ENCODE peak calls at places on chromosomes 6 and 20, in four cellular contexts. N, J, K and W are unnamed samples.

GRCh38 chr20:6786548-6786947 is 19.1 kb downstream of the BMP2 start:
- DNase-seq in K (no peak), J (no peak), N (no peak), W (no peak)

GRCh38 chr6:155174576-155175174 is 89.1 kb upstream of the CLDN20 start:
- DNase-seq in J (peak), K (peak), N (peak), W (no peak)

GRCh38 chr20:51687071-51687470 is 81.1 kb downstream of the ATP9A start:
- DNase-seq in K (no peak), J (no peak), N (no peak), W (peak)

GRCh38 chr6:15961630-15962448 is 167.0 kb upstream of the MYLIP start:
- DNase-seq in J (no peak), K (no peak), N (no peak), W (no peak)

GRCh38 chr20:47300071-47300470 is 56.4 kb downstream of the ZMYND8 start:
- DNase-seq in N (no peak), K (no peak), J (no peak), W (no peak)

GRCh38 chr6:11491998-11492397 is 45.6 kb upstream of the TMEM170B start:
- DNase-seq in J (no peak), K (no peak), N (no peak), W (peak)

GRCh38 chr20:20897922-20898321 is 185.5 kb upstream of the RALGAPA2 start:
- DNase-seq in J (no peak), K (no peak), N (no peak), W (no peak)

GRCh38 chr20:63134201-63134612 is 81.7 kb downstream of the YTHDF1 start:
- DNase-seq in K (no peak), J (no peak), N (no peak), W (peak)

GRCh38 chr20:49534314-49534713 is 33.6 kb downstream of the PTGIS start:
- DNase-seq in J (no peak), N (peak), K (peak), W (no peak)

GRCh38 chr6:104540743-104541142 is 319.0 kb downstream of the HACE1 start:
- DNase-seq in J (no peak), N (no peak), K (no peak), W (no peak)

GRCh38 chr6:166720859-166721258 is 93.8 kb upstream of the RPS6KA2 start:
- DNase-seq in J (no peak), K (no peak), N (no peak), W (no peak)

GRCh38 chr6:118456982-118457381 is 91.1 kb upstream of the PLN start:
- DNase-seq in N (no peak), J (no peak), K (no peak), W (no peak)

GRCh38 chr20:45111799-45112471 is 3.0 kb downstream of the WFDC5 start:
- DNase-seq in J (no peak), N (no peak), K (no peak), W (no peak)

GRCh38 chr6:88072462-88072861 is 24.8 kb downstream of the SPACA1 start:
- DNase-seq in J (no peak), K (no peak), N (no peak), W (no peak)

GRCh38 chr20:50313827-50314226 is 123.2 kb downstream of the CEBPB start:
- DNase-seq in N (no peak), J (no peak), K (no peak), W (no peak)

GRCh38 chr20:44282148-44282547 is 28.9 kb downstream of the FITM2 start:
- DNase-seq in J (no peak), N (no peak), K (no peak), W (no peak)

GRCh38 chr20:51622004-51622874 is 79.7 kb upstream of the NFATC2 start:
- DNase-seq in K (no peak), N (no peak), J (no peak), W (no peak)

GRCh38 chr20:11451793-11452291 is 465.9 kb upstream of the BTBD3 start:
- DNase-seq in J (no peak), K (no peak), N (no peak), W (no peak)

GRCh38 chr20:13338097-13338661 is 117.1 kb downstream of the ISM1 start:
- DNase-seq in J (no peak), K (no peak), N (no peak), W (no peak)

GRCh38 chr6:150195996-150196417 is 53.2 kb downstream of the PPP1R14C start:
- DNase-seq in N (no peak), J (no peak), K (no peak), W (no peak)

GRCh38 chr6:51855310-51856082 is 231.9 kb downstream of the PKHD1 start:
- DNase-seq in J (peak), N (no peak), K (no peak), W (no peak)

GRCh38 chr6:496649-497048 is 105.1 kb downstream of the IRF4 start:
- DNase-seq in K (no peak), J (no peak), N (no peak), W (no peak)

GRCh38 chr20:60299951-60300350 is 341.7 kb downstream of the CDH26 start:
- DNase-seq in J (no peak), N (no peak), K (no peak), W (no peak)

GRCh38 chr6:83867527-83868161 is 8.2 kb downstream of the CYB5R4 start:
- DNase-seq in J (peak), N (no peak), K (no peak), W (peak)

GRCh38 chr20:709421-709820 is 33.8 kb upstream of the SCRT2 start:
- DNase-seq in N (no peak), K (peak), J (no peak), W (no peak)

GRCh38 chr20:13325796-13326340 is 104.8 kb downstream of the ISM1 start:
- DNase-seq in N (no peak), J (no peak), K (no peak), W (no peak)

GRCh38 chr6:25660512-25660911 is 8.5 kb downstream of the SCGN start:
- DNase-seq in N (no peak), J (no peak), K (no peak), W (no peak)

GRCh38 chr20:11207749-11208502 is 534.1 kb upstream of the JAG1 start:
- DNase-seq in N (no peak), J (peak), K (no peak), W (no peak)

GRCh38 chr6:85459224-85459901 is 9.5 kb downstream of the NT5E start:
- DNase-seq in K (no peak), J (no peak), N (no peak), W (no peak)

GRCh38 chr6:98980814-98981213 is 33.1 kb upstream of the FBXL4 start:
- DNase-seq in K (no peak), J (no peak), N (no peak), W (no peak)

GRCh38 chr6:73652637-73653570 is 888 bp downstream of the SLC17A5 start:
- DNase-seq in K (peak), J (no peak), N (peak), W (peak)

GRCh38 chr6:142635130-142635529 is 309.8 kb downstream of the HIVEP2 start:
- DNase-seq in K (no peak), J (no peak), N (no peak), W (no peak)

DNA sequence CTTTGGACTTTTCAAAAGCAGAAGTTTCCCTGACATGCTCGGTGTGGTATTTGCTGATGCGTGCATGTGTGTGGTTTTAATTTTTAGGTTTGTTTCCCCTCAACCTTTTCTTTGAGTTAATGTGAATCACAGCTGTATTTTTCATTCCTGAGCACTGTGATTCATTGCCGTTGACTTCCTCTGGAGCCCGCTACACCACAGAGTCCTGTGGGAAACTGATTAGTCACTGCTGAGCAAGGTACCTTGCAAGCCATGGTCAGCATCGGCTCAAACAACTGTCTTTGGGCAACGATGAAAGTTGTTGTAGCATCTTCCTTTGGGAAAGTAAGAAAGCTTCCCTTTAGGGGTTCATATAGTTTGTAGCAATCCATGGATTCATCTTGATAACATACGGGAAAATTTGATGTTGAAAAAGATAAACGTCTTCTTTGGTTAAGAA is 57.5 kb downstream of the RIN2 start:
- DNase-seq in N (peak), J (peak), K (peak), W (peak)
- TF ChIP-seq CTCF in N (no peak), J (peak), K (no peak), W (no peak)

GRCh38 chr6:97052152-97052787 is 127.7 kb downstream of the KLHL32 start:
- DNase-seq in J (no peak), K (no peak), N (no peak), W (no peak)

GRCh38 chr6:97055743-97056142 is 131.2 kb downstream of the KLHL32 start:
- DNase-seq in N (no peak), K (no peak), J (no peak), W (no peak)

GRCh38 chr6:97048771-97049170 is 124.2 kb downstream of the KLHL32 start:
- DNase-seq in K (no peak), N (no peak), J (no peak), W (no peak)

GRCh38 chr6:97049254-97050004 is 124.9 kb downstream of the KLHL32 start:
- DNase-seq in K (no peak), J (no peak), N (no peak), W (no peak)

GRCh38 chr6:97053643-97054411 is 129.3 kb downstream of the KLHL32 start:
- DNase-seq in N (no peak), J (no peak), K (no peak), W (no peak)
- TF ChIP-seq CTCF in N (peak), J (peak), K (peak), W (peak)

DNA sequence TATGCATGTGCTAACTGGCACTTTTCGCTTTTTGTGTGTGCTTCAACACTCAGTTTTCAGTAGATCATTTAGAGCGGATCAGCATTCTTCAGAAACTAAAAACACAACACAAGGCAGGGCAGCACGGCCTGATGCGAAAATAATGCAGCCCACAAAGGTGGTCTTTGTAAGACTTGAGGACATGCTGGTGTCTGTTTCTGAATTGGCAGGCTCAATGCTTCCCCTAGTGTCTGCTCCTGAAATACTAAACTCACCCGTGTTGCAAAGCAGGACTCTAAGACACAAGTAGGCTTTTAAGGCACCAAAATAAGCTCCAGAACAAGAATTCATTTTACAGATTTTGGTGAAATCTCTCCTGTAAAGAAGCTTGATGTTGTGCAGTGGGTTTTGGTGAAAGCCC is 676.5 kb downstream of the TENT5A start:
- DNase-seq in N (no peak), J (no peak), K (no peak), W (no peak)
- TF ChIP-seq CTCF in N (no peak), J (peak), K (no peak), W (no peak)

DNA sequence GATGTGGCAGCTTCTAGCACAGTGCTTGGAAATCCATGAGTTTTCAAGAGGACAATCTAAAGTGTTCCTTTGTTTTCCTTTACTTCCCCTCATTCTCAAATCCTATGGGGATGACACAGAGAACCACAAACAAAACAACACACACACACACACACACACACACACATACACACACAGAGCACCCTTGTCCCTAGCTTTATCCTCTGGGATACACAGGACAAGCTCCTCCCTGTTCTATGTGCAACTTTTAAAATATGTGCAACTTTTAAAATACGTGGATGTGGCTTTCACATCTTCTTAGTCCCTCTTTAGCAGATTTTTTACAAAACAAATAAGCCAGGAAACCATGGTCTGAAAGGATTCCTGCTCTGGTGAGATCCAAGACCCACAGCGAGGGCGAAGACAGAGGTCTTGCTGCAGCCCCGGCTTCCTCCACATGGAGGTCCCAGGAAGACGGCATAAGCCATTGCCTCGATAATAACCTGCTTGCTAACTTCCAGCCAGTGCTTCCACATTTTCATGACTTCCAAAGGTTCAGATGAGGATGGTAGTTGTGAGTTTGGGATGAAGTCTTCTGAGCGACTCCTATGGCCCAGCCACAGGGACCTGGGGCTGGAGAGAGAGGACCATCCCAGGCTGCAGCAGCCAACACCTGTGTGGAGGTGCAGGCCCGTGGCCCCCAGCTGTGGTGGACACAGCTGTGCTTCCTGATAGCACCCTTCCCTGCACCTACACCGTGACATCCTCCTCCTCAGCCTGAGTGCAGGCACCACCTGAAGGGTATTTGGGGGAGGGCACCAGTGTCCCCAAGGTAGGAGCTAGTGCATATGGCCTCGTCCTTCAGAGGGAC is 62.8 kb upstream of the CD93 start:
- DNase-seq in J (no peak), N (no peak), K (no peak), W (no peak)
- TF ChIP-seq CTCF in J (no peak), N (no peak), K (no peak), W (no peak)

GRCh38 chr6:139119553-139119952 is 15.3 kb upstream of the HECA start:
- DNase-seq in N (no peak), J (no peak), K (no peak), W (no peak)

GRCh38 chr6:139129284-139129683 is 5.6 kb upstream of the HECA start:
- DNase-seq in N (no peak), K (no peak), J (no peak), W (no peak)

GRCh38 chr6:139126255-139126654 is 8.6 kb upstream of the HECA start:
- DNase-seq in N (no peak), K (no peak), J (no peak), W (no peak)

DNA sequence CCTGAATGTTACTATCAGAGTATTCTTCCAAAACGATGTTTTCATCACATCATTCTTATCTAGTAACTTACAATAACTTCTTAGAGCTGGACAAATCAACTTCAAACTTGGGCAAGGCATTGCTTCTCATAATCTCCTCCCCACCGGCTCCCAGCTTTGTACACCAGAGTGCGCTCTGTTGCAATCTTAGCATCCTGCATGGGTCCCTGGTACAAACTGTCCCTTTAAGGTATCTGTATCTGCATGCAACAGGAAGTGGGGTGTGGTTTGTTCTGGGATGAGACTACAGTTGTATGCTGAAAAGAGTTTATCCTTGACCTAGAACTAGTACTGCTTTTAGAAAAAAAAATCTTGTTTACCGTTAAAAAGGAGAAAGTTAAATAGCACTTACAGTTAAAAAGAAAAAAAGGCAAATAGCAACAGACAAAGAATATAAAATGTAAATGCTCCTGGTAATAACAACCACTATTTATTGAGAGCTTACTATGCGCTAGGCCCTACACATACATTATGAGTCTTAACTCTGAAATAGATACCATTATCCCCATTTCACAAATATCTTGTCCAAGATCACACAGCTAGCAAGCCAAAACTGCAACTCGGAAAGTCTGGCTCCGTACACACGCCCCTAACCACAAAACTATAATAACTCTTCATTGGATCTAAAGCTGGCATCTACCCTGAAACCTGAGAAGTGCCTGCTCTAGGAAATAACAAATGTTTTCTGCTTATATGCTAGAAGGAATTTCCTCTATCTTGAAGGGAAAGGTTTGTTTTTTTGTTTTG is 9.8 kb upstream of the HECA start:
- DNase-seq in J (no peak), N (peak), K (peak), W (peak)
- TF ChIP-seq CTCF in J (peak), N (peak), K (peak), W (peak)